ENCODE peak calls at places on chromosomes 3 and 15, in five cellular contexts. E is OCI-LY7, H is brain microvascular endothelial cell, A is GM12864, C is kidney epithelial cell. B is an unnamed sample.

GRCh38 chr3:188573286-188573928 is 419.4 kb downstream of the LPP start:
- DNase-seq in E (peak), H (no peak), A (no peak), C (no peak), B (no peak)

GRCh38 chr3:11517601-11518000 is 126.1 kb downstream of the VGLL4 start:
- DNase-seq in E (no peak), H (no peak), A (no peak), C (no peak), B (no peak)

GRCh38 chr3:30751610-30752299 is 142.7 kb downstream of the GADL1 start:
- DNase-seq in E (peak), H (peak), A (no peak), C (no peak), B (peak)

GRCh38 chr3:5520237-5520636 is 332.7 kb downstream of the EDEM1 start:
- DNase-seq in E (no peak), H (no peak), A (no peak), C (no peak), B (no peak)

GRCh38 chr15:60889006-60889405 is 340.1 kb downstream of the RORA start:
- DNase-seq in E (no peak), H (no peak), A (no peak), C (no peak), B (no peak)

GRCh38 chr15:56168394-56168793 is 75.3 kb downstream of the RFX7 start:
- DNase-seq in E (no peak), H (peak), A (no peak), C (peak), B (no peak)

GRCh38 chr3:151609491-151609890 is 124.2 kb upstream of the AADACL2 start:
- DNase-seq in E (no peak), H (no peak), A (no peak), C (no peak), B (no peak)

GRCh38 chr3:126039870-126040269 is 44.1 kb downstream of the SLC41A3 start:
- DNase-seq in E (no peak), H (no peak), A (no peak), C (no peak), B (no peak)

GRCh38 chr15:90594297-90594696 is 64.6 kb downstream of the CRTC3 start:
- DNase-seq in E (peak), H (no peak), A (no peak), C (peak), B (peak)

GRCh38 chr3:113096158-113096893 is 105.5 kb downstream of the GTPBP8 start:
- DNase-seq in E (no peak), H (peak), A (no peak), C (no peak), B (no peak)

GRCh38 chr15:66852064-66852905 is 150.2 kb downstream of the SMAD6 start:
- DNase-seq in E (no peak), H (no peak), A (no peak), C (no peak), B (no peak)

GRCh38 chr3:128402998-128403397 is 63.7 kb downstream of the DNAJB8 start:
- DNase-seq in E (no peak), H (no peak), A (no peak), C (no peak), B (no peak)

GRCh38 chr15:101049282-101049681 is 130.1 kb downstream of the LRRK1 start:
- DNase-seq in E (no peak), H (no peak), A (no peak), C (no peak), B (no peak)

GRCh38 chr15:62068071-62068786 is 1.5 kb downstream of the C2CD4A start:
- DNase-seq in E (no peak), H (no peak), A (no peak), C (no peak), B (peak)

GRCh38 chr3:37346227-37347005 is 172.0 kb upstream of the LRRFIP2 start:
- DNase-seq in E (no peak), H (no peak), A (no peak), C (no peak), B (no peak)

GRCh38 chr15:31031471-31032064 is 40.1 kb upstream of the MTMR10 start:
- DNase-seq in E (no peak), H (peak), A (peak), C (no peak), B (peak)

GRCh38 chr15:68620721-68621528 is 42.1 kb downstream of the CORO2B start:
- DNase-seq in E (no peak), H (peak), A (no peak), C (no peak), B (no peak)

GRCh38 chr15:29849218-29849617 is 26.9 kb upstream of the TJP1 start:
- DNase-seq in E (no peak), H (no peak), A (no peak), C (no peak), B (no peak)

GRCh38 chr15:85865070-85865684 is 70.5 kb upstream of the KLHL25 start:
- DNase-seq in E (peak), H (peak), A (no peak), C (no peak), B (peak)

GRCh38 chr3:160781429-160781828 is 25.4 kb downstream of the PPM1L start:
- DNase-seq in E (no peak), H (no peak), A (no peak), C (no peak), B (no peak)

GRCh38 chr3:71580636-71581215 is 2.8 kb downstream of the FOXP1 start:
- DNase-seq in E (peak), H (no peak), A (no peak), C (no peak), B (no peak)

GRCh38 chr15:100733088-100733487 is 130.7 kb downstream of the ASB7 start:
- DNase-seq in E (no peak), H (no peak), A (no peak), C (no peak), B (no peak)

GRCh38 chr3:13495921-13496723 is 16.0 kb downstream of the HDAC11 start:
- DNase-seq in E (peak), H (peak), A (no peak), C (peak), B (peak)

GRCh38 chr15:92843819-92844218 is 56.3 kb upstream of the CHD2 start:
- DNase-seq in E (no peak), H (no peak), A (no peak), C (no peak), B (no peak)

GRCh38 chr3:122864498-122864897 is 69.6 kb downstream of the SLC49A4 start:
- DNase-seq in E (no peak), H (no peak), A (no peak), C (no peak), B (peak)

GRCh38 chr3:102006812-102007485 is 157.6 kb downstream of the NFKBIZ start:
- DNase-seq in E (no peak), H (peak), A (no peak), C (peak), B (no peak)

GRCh38 chr15:37140531-37141053 is 40.2 kb upstream of the MEIS2 start:
- DNase-seq in E (no peak), H (no peak), A (no peak), C (no peak), B (no peak)

GRCh38 chr3:128568602-128569490 is 75.8 kb upstream of the GATA2 start:
- DNase-seq in E (no peak), H (no peak), A (no peak), C (no peak), B (no peak)

GRCh38 chr3:9194509-9195184 is 54.8 kb downstream of the SRGAP3 start:
- DNase-seq in E (no peak), H (no peak), A (no peak), C (no peak), B (no peak)

GRCh38 chr3:4492240-4493007 is 724 bp upstream of the ITPR1 start:
- DNase-seq in E (peak), H (peak), A (no peak), C (no peak), B (no peak)

GRCh38 chr3:175163686-175164085 is 304.6 kb downstream of the NAALADL2 start:
- DNase-seq in E (no peak), H (no peak), A (no peak), C (no peak), B (no peak)

GRCh38 chr3:170745211-170745718 is 124.7 kb downstream of the RPL22L1 start:
- DNase-seq in E (no peak), H (no peak), A (no peak), C (peak), B (no peak)

GRCh38 chr3:144770291-144770690 is 798.7 kb downstream of the DIPK2A start:
- DNase-seq in E (no peak), H (no peak), A (no peak), C (no peak), B (no peak)

GRCh38 chr3:146157325-146158060 is 3.5 kb downstream of the PLOD2 start:
- DNase-seq in E (no peak), H (no peak), A (no peak), C (no peak), B (no peak)

GRCh38 chr3:133262371-133262770 is 137.5 kb upstream of the BFSP2 start:
- DNase-seq in E (no peak), H (no peak), A (no peak), C (no peak), B (no peak)

GRCh38 chr3:186694288-186695032 is 22.7 kb upstream of the KNG1 start:
- DNase-seq in E (no peak), H (no peak), A (no peak), C (no peak), B (no peak)

GRCh38 chr3:61562810-61563613 is 1.6 kb downstream of the PTPRG start:
- DNase-seq in E (no peak), H (no peak), A (no peak), C (no peak), B (no peak)

GRCh38 chr3:61559108-61559731 is 2.2 kb upstream of the PTPRG start:
- DNase-seq in E (no peak), H (no peak), A (no peak), C (no peak), B (no peak)

GRCh38 chr3:61561374-61562041 is at the start of gene PTPRG:
- DNase-seq in E (peak), H (peak), A (no peak), C (peak), B (peak)

GRCh38 chr3:61562042-61562809 is 855 bp downstream of the PTPRG start:
- DNase-seq in E (no peak), H (no peak), A (no peak), C (no peak), B (no peak)

DNA sequence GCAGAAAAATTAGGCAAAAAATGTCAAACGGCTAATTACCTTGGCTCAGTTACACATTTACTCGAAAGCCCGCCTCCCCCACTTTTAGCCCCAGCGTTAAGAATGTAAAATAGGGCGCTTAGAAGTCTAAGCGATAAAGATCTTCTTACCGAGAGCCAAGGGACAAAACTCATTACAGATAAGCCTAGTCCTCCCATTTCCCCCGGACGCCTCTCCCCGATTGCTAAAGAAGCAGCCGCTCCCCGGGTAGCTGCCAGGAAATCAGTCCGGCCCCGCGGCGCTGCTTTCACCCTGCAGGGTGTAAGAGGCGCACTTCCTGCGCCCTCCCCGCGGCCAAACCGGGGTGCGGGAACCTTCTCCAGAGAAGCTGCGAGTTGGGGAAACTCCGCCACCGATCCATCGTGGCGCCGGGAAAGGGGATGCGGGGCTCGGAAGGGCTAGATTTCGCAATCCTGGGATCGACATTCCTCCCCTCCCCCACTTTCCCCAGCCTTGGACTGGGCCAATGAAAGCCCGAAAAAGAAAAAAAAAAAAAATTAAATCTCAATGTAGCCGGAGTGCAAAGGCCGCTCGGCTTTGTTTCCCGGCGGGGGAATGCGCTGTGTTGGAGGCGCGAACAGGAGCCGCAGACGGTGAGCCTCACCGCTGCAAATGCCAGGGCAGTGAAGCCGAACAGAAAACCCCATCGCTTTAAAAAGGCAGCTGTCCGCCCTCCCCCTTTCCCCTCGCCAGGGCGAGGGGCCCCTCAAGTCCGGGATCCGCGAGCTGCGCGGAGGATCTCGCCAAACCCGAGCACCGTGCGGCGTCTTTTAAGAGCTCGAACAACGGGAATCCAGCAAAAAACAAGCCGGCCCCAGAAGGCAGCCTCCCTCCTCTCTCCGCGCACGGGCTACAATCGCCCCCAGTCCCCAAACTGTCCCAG is 658 bp upstream of the PTPRG start:
- DNase-seq in E (peak), H (peak), A (no peak), C (peak), B (peak)
- H3K4me3 ChIP-seq in E (peak), H (peak), A (peak), C (peak), B (peak)

GRCh38 chr15:45314960-45315359 is 62.9 kb downstream of the SLC28A2 start:
- DNase-seq in E (no peak), H (no peak), A (no peak), C (no peak), B (peak)
- TF ChIP-seq CTCF in E (peak), H (peak), A (no peak), C (no peak), B (no peak)

GRCh38 chr3:50172615-50173220 is 17.6 kb downstream of the SEMA3F start:
- DNase-seq in E (no peak), H (no peak), A (no peak), C (no peak), B (no peak)

GRCh38 chr3:50170689-50171088 is 15.6 kb downstream of the SEMA3F start:
- DNase-seq in E (no peak), H (peak), A (no peak), C (no peak), B (no peak)

GRCh38 chr3:50173685-50174516 is 17.5 kb upstream of the GNAT1 start:
- DNase-seq in E (no peak), H (no peak), A (no peak), C (no peak), B (no peak)

GRCh38 chr3:50169858-50170257 is 14.7 kb downstream of the SEMA3F start:
- DNase-seq in E (no peak), H (no peak), A (no peak), C (no peak), B (no peak)

DNA sequence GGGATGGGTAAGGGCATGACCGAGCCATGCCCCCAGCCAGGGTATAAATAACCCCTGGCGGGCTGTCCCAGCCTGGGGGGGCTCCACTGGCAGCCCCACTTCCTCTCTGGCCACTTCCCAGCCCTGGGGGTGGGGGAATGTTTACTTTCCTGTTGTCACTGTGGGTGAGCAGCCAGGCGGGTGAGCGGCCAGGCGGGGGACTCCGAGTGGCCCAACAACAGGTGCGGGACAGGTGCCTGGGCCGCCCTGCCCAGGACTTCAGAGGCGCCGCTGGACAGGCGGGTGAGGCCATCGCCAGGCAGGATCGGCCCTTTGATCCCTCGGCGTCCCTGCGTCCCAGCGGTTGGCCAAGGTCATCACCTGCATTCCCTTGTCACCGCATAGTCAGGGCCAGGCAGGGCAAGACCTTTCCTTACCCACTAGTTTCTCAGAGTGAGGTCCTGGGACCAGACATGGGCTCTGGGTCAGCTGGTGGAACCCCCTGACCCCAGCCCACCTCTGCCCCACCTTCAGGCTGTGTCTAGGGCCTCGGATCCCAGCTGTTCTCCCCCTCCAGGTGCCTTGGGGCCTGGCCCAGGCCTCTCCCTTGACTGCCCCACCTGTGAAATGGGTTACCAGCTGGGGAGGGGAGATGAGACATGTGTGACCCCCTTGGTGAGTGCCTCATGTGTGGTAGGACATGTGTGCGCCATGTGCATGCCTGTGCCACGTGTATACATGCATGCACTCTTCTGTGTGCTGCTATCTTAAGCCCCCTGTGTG is 16.6 kb downstream of the SEMA3F start:
- DNase-seq in E (no peak), H (no peak), A (no peak), C (no peak), B (no peak)
- H3K4me3 ChIP-seq in E (no peak), H (no peak), A (no peak), C (no peak), B (no peak)

DNA sequence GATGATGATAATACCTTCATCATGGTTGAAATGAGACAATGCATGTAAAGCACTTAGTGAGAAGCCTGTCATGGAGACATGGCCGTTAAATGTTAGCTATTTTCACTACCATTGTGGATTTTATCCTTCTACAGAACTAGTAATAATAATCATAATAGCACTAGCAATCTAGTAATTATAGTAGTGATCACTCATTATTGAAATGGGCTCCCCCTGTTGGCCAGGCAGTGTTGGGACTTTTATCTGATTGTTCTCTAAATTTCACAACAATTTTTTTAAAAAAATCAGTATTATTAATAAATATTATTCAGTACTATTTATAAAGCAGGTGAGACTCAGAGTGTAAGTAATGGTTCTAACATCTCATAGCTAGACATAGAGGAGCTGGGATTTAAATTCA is 396.3 kb downstream of the IL5RA start:
- DNase-seq in E (peak), H (no peak), A (no peak), C (no peak), B (peak)
- TF ChIP-seq CTCF in E (peak), H (no peak), A (peak), C (peak), B (peak)

GRCh38 chr3:99865321-99865720 is 47.7 kb downstream of the CMSS1 start:
- DNase-seq in E (no peak), H (peak), A (no peak), C (no peak), B (no peak)

GRCh38 chr3:99866167-99866810 is 48.6 kb downstream of the CMSS1 start:
- DNase-seq in E (no peak), H (peak), A (no peak), C (no peak), B (peak)

GRCh38 chr3:99868438-99868723 is 50.7 kb downstream of the CMSS1 start:
- DNase-seq in E (peak), H (no peak), A (no peak), C (no peak), B (peak)

GRCh38 chr3:99869621-99870020 is 52.0 kb downstream of the CMSS1 start:
- DNase-seq in E (no peak), H (no peak), A (no peak), C (no peak), B (no peak)

DNA sequence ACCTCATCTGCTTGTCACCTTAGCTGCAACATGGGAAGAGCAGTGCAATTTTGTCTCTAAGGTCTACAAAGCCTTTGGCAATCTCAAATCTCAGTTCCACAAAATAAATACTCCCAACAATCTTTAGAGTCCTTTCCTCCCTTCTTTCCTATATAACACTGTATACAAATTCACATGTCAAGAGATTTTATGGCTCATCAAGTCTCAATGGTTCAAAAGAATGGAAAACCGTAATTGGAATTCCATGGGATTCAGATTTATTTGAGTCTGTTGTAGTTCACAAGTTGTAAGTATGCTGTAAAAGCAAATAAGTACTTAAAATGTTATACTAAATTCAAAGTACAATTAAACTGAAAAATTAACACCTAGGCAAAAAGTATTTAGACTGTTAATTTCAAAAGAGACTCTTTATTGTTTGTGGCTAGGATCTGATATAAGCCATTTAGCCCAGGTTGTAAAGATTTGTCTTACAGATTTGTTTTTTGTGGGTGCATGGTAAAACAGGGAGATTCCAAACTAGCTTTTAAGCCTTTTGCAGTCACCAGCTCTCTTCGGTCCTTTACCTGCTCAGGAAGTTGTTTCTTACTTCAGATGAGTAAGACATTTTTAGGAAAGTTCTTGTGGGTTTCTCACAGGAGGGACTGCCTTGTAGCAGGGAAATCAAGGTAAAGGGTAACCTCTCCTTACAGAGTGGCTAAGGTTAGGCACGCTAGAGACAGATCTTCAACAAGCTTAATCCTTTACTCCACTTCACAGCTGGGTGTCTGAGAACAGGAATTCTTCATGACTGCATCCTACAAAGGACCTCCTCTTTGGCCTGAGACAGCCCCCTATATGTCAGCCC is 50.2 kb downstream of the CMSS1 start:
- DNase-seq in E (no peak), H (no peak), A (no peak), C (no peak), B (peak)
- H3K4me3 ChIP-seq in E (no peak), H (no peak), A (no peak), C (no peak), B (no peak)